ENCODE peak calls at places on chromosome X, in seven cellular contexts. One of them, this sample, is unnamed.

GRCh38 chrX:41779058-41779564 is 55.1 kb downstream of the GPR82 start:
- DNase-seq in aorta: no peak
- DNase-seq in caudate nucleus: no peak
- DNase-seq in spleen: no peak
- DNase-seq in pancreas: no peak
- DNase-seq in activated CD4-positive, alpha-beta T cell treated with anti-CD3 and anti-CD28 coated beads for 4 hours: no peak
- DNase-seq in kidney tubule cell: peak; percentile 79
- DNase-seq in this sample: peak; percentile 68

GRCh38 chrX:40008841-40009461 is 88.8 kb downstream of the BCOR start:
- DNase-seq in spleen: peak; percentile 84
- DNase-seq in pancreas: no peak
- DNase-seq in activated CD4-positive, alpha-beta T cell treated with anti-CD3 and anti-CD28 coated beads for 4 hours: peak; percentile 17
- DNase-seq in aorta: peak; percentile 77
- DNase-seq in kidney tubule cell: peak; percentile 18
- DNase-seq in caudate nucleus: no peak
- DNase-seq in this sample: no peak

GRCh38 chrX:153557618-153558017 is 40.2 kb downstream of the ATP2B3 start:
- DNase-seq in pancreas: no peak
- DNase-seq in kidney tubule cell: no peak
- DNase-seq in caudate nucleus: no peak
- DNase-seq in spleen: no peak
- DNase-seq in aorta: no peak
- DNase-seq in activated CD4-positive, alpha-beta T cell treated with anti-CD3 and anti-CD28 coated beads for 4 hours: no peak
- DNase-seq in this sample: no peak

GRCh38 chrX:11447418-11447817 is 154.2 kb downstream of the AMELX start:
- DNase-seq in pancreas: no peak
- DNase-seq in aorta: no peak
- DNase-seq in kidney tubule cell: no peak
- DNase-seq in spleen: no peak
- DNase-seq in caudate nucleus: no peak
- DNase-seq in activated CD4-positive, alpha-beta T cell treated with anti-CD3 and anti-CD28 coated beads for 4 hours: no peak
- DNase-seq in this sample: no peak

GRCh38 chrX:51931761-51932160 is 38.3 kb downstream of the MAGED1 start:
- DNase-seq in activated CD4-positive, alpha-beta T cell treated with anti-CD3 and anti-CD28 coated beads for 4 hours: no peak
- DNase-seq in kidney tubule cell: no peak
- DNase-seq in spleen: no peak
- DNase-seq in aorta: no peak
- DNase-seq in pancreas: no peak
- DNase-seq in caudate nucleus: no peak
- DNase-seq in this sample: no peak

GRCh38 chrX:43813898-43814297 is 68.4 kb downstream of the MAOB start:
- DNase-seq in pancreas: no peak
- DNase-seq in activated CD4-positive, alpha-beta T cell treated with anti-CD3 and anti-CD28 coated beads for 4 hours: no peak
- DNase-seq in aorta: no peak
- DNase-seq in spleen: no peak
- DNase-seq in caudate nucleus: no peak
- DNase-seq in kidney tubule cell: peak; percentile 22
- DNase-seq in this sample: no peak

GRCh38 chrX:130523460-130524394 is 121.9 kb downstream of the RBMX2 start:
- DNase-seq in aorta: peak; percentile 85
- DNase-seq in caudate nucleus: peak; percentile 34
- DNase-seq in kidney tubule cell: peak; percentile 5
- DNase-seq in activated CD4-positive, alpha-beta T cell treated with anti-CD3 and anti-CD28 coated beads for 4 hours: no peak
- DNase-seq in spleen: no peak
- DNase-seq in pancreas: no peak
- DNase-seq in this sample: no peak

GRCh38 chrX:71181558-71181909 is 36.9 kb downstream of the NLGN3 start:
- DNase-seq in pancreas: peak; percentile 33
- DNase-seq in kidney tubule cell: no peak
- DNase-seq in spleen: no peak
- DNase-seq in activated CD4-positive, alpha-beta T cell treated with anti-CD3 and anti-CD28 coated beads for 4 hours: peak; percentile 15
- DNase-seq in caudate nucleus: no peak
- DNase-seq in aorta: no peak
- DNase-seq in this sample: no peak

GRCh38 chrX:149540621-149541520 is at the start of gene EOLA1:
- DNase-seq in pancreas: peak; percentile 88
- DNase-seq in activated CD4-positive, alpha-beta T cell treated with anti-CD3 and anti-CD28 coated beads for 4 hours: peak; percentile 84
- DNase-seq in aorta: peak; percentile 91
- DNase-seq in spleen: peak; percentile 97
- DNase-seq in caudate nucleus: peak; percentile 66
- DNase-seq in kidney tubule cell: peak; percentile 97
- DNase-seq in this sample: peak; percentile 92

GRCh38 chrX:75522565-75523411 is at the start of gene ZDHHC15:
- DNase-seq in activated CD4-positive, alpha-beta T cell treated with anti-CD3 and anti-CD28 coated beads for 4 hours: peak; percentile 37
- DNase-seq in kidney tubule cell: peak; percentile 68
- DNase-seq in pancreas: peak; percentile 74
- DNase-seq in spleen: peak; percentile 86
- DNase-seq in aorta: peak; percentile 88
- DNase-seq in caudate nucleus: peak; percentile 20
- DNase-seq in this sample: no peak

GRCh38 chrX:129833153-129834004 is 10.3 kb downstream of the ZDHHC9 start:
- DNase-seq in spleen: no peak
- DNase-seq in activated CD4-positive, alpha-beta T cell treated with anti-CD3 and anti-CD28 coated beads for 4 hours: no peak
- DNase-seq in kidney tubule cell: peak; percentile 50
- DNase-seq in caudate nucleus: no peak
- DNase-seq in aorta: no peak
- DNase-seq in pancreas: no peak
- DNase-seq in this sample: no peak

GRCh38 chrX:8988456-8988855 is 45.5 kb downstream of the FAM9B start:
- DNase-seq in activated CD4-positive, alpha-beta T cell treated with anti-CD3 and anti-CD28 coated beads for 4 hours: peak; percentile 21
- DNase-seq in caudate nucleus: no peak
- DNase-seq in spleen: peak; percentile 60
- DNase-seq in aorta: peak; percentile 73
- DNase-seq in pancreas: no peak
- DNase-seq in kidney tubule cell: peak; percentile 9
- DNase-seq in this sample: peak; percentile 29

GRCh38 chrX:155997436-155997835 is at the start of gene IL9R:
- DNase-seq in kidney tubule cell: no peak
- DNase-seq in pancreas: no peak
- DNase-seq in caudate nucleus: no peak
- DNase-seq in aorta: no peak
- DNase-seq in spleen: no peak
- DNase-seq in activated CD4-positive, alpha-beta T cell treated with anti-CD3 and anti-CD28 coated beads for 4 hours: peak; percentile 24
- DNase-seq in this sample: no peak

GRCh38 chrX:119181491-119181890 is 53.9 kb upstream of the KIAA1210 start:
- DNase-seq in spleen: no peak
- DNase-seq in caudate nucleus: no peak
- DNase-seq in aorta: no peak
- DNase-seq in pancreas: no peak
- DNase-seq in activated CD4-positive, alpha-beta T cell treated with anti-CD3 and anti-CD28 coated beads for 4 hours: no peak
- DNase-seq in kidney tubule cell: peak; percentile 45
- DNase-seq in this sample: peak; percentile 9

GRCh38 chrX:14491689-14492088 is 37.6 kb upstream of the GLRA2 start:
- DNase-seq in pancreas: no peak
- DNase-seq in caudate nucleus: no peak
- DNase-seq in spleen: no peak
- DNase-seq in activated CD4-positive, alpha-beta T cell treated with anti-CD3 and anti-CD28 coated beads for 4 hours: no peak
- DNase-seq in aorta: no peak
- DNase-seq in kidney tubule cell: peak; percentile 38
- DNase-seq in this sample: peak; percentile 40

GRCh38 chrX:7147431-7147977 is at the start of gene STS:
- DNase-seq in spleen: peak; percentile 92
- DNase-seq in kidney tubule cell: peak; percentile 49
- DNase-seq in pancreas: peak; percentile 49
- DNase-seq in aorta: peak; percentile 86
- DNase-seq in caudate nucleus: peak; percentile 15
- DNase-seq in activated CD4-positive, alpha-beta T cell treated with anti-CD3 and anti-CD28 coated beads for 4 hours: peak; percentile 45
- DNase-seq in this sample: peak; percentile 27

GRCh38 chrX:154652311-154653047 is 900 bp downstream of the CTAG2 start:
- DNase-seq in caudate nucleus: no peak
- DNase-seq in pancreas: no peak
- DNase-seq in activated CD4-positive, alpha-beta T cell treated with anti-CD3 and anti-CD28 coated beads for 4 hours: no peak
- DNase-seq in aorta: no peak
- DNase-seq in spleen: peak; percentile 73
- DNase-seq in kidney tubule cell: no peak
- DNase-seq in this sample: no peak

GRCh38 chrX:38717871-38718270 is 83.4 kb upstream of the MID1IP1 start:
- DNase-seq in aorta: no peak
- DNase-seq in kidney tubule cell: peak; percentile 25
- DNase-seq in pancreas: no peak
- DNase-seq in activated CD4-positive, alpha-beta T cell treated with anti-CD3 and anti-CD28 coated beads for 4 hours: no peak
- DNase-seq in caudate nucleus: no peak
- DNase-seq in spleen: no peak
- DNase-seq in this sample: peak; percentile 4

GRCh38 chrX:154804957-154805695 is at the start of gene MPP1:
- DNase-seq in activated CD4-positive, alpha-beta T cell treated with anti-CD3 and anti-CD28 coated beads for 4 hours: peak; percentile 69
- DNase-seq in spleen: peak; percentile 93
- DNase-seq in pancreas: peak; percentile 82
- DNase-seq in caudate nucleus: peak; percentile 21
- DNase-seq in aorta: peak; percentile 89
- DNase-seq in kidney tubule cell: peak; percentile 75
- DNase-seq in this sample: peak; percentile 69

GRCh38 chrX:63526863-63527262 is 175.7 kb upstream of the SPIN4 start:
- DNase-seq in pancreas: no peak
- DNase-seq in kidney tubule cell: no peak
- DNase-seq in caudate nucleus: no peak
- DNase-seq in aorta: no peak
- DNase-seq in spleen: no peak
- DNase-seq in activated CD4-positive, alpha-beta T cell treated with anti-CD3 and anti-CD28 coated beads for 4 hours: no peak
- DNase-seq in this sample: no peak

GRCh38 chrX:44903842-44904530 is 31.0 kb downstream of the KDM6A start:
- DNase-seq in activated CD4-positive, alpha-beta T cell treated with anti-CD3 and anti-CD28 coated beads for 4 hours: no peak
- DNase-seq in caudate nucleus: no peak
- DNase-seq in pancreas: no peak
- DNase-seq in aorta: no peak
- DNase-seq in kidney tubule cell: no peak
- DNase-seq in spleen: no peak
- DNase-seq in this sample: no peak

GRCh38 chrX:49919617-49920016 is 2.8 kb upstream of the CLCN5 start:
- DNase-seq in pancreas: peak; percentile 39
- DNase-seq in aorta: no peak
- DNase-seq in kidney tubule cell: peak; percentile 14
- DNase-seq in caudate nucleus: peak; percentile 0
- DNase-seq in activated CD4-positive, alpha-beta T cell treated with anti-CD3 and anti-CD28 coated beads for 4 hours: peak; percentile 22
- DNase-seq in spleen: no peak
- DNase-seq in this sample: no peak

GRCh38 chrX:100316987-100317386 is 93.1 kb downstream of the PCDH19 start:
- DNase-seq in aorta: no peak
- DNase-seq in activated CD4-positive, alpha-beta T cell treated with anti-CD3 and anti-CD28 coated beads for 4 hours: no peak
- DNase-seq in caudate nucleus: no peak
- DNase-seq in kidney tubule cell: no peak
- DNase-seq in pancreas: no peak
- DNase-seq in spleen: no peak
- DNase-seq in this sample: peak; percentile 27

GRCh38 chrX:106898462-106898861 is 4.7 kb downstream of the RIPPLY1 start:
- DNase-seq in aorta: no peak
- DNase-seq in caudate nucleus: no peak
- DNase-seq in spleen: no peak
- DNase-seq in pancreas: no peak
- DNase-seq in kidney tubule cell: peak; percentile 77
- DNase-seq in activated CD4-positive, alpha-beta T cell treated with anti-CD3 and anti-CD28 coated beads for 4 hours: peak; percentile 14
- DNase-seq in this sample: peak; percentile 47

GRCh38 chrX:150219374-150220185 is 143.5 kb upstream of the MAMLD1 start:
- DNase-seq in caudate nucleus: no peak
- DNase-seq in activated CD4-positive, alpha-beta T cell treated with anti-CD3 and anti-CD28 coated beads for 4 hours: no peak
- DNase-seq in aorta: no peak
- DNase-seq in pancreas: no peak
- DNase-seq in kidney tubule cell: peak; percentile 96
- DNase-seq in spleen: peak; percentile 56
- DNase-seq in this sample: peak; percentile 52

GRCh38 chrX:17597836-17598434 is 139.4 kb upstream of the SCML1 start:
- DNase-seq in pancreas: peak; percentile 77
- DNase-seq in activated CD4-positive, alpha-beta T cell treated with anti-CD3 and anti-CD28 coated beads for 4 hours: no peak
- DNase-seq in spleen: no peak
- DNase-seq in kidney tubule cell: peak; percentile 43
- DNase-seq in aorta: peak; percentile 91
- DNase-seq in caudate nucleus: no peak
- DNase-seq in this sample: no peak

GRCh38 chrX:40153335-40154221 is 55.8 kb upstream of the BCOR start:
- DNase-seq in caudate nucleus: no peak
- DNase-seq in kidney tubule cell: peak; percentile 55
- DNase-seq in pancreas: peak; percentile 58
- DNase-seq in activated CD4-positive, alpha-beta T cell treated with anti-CD3 and anti-CD28 coated beads for 4 hours: peak; percentile 62
- DNase-seq in spleen: peak; percentile 88
- DNase-seq in aorta: peak; percentile 82
- DNase-seq in this sample: no peak

GRCh38 chrX:47697171-47697570 is 38.2 kb upstream of the UXT start:
- DNase-seq in activated CD4-positive, alpha-beta T cell treated with anti-CD3 and anti-CD28 coated beads for 4 hours: no peak
- DNase-seq in aorta: no peak
- DNase-seq in spleen: no peak
- DNase-seq in kidney tubule cell: no peak
- DNase-seq in caudate nucleus: no peak
- DNase-seq in pancreas: no peak
- DNase-seq in this sample: peak; percentile 24

GRCh38 chrX:47216393-47216925 is 2.0 kb upstream of the CDK16 start:
- DNase-seq in aorta: peak; percentile 25
- DNase-seq in pancreas: no peak
- DNase-seq in activated CD4-positive, alpha-beta T cell treated with anti-CD3 and anti-CD28 coated beads for 4 hours: no peak
- DNase-seq in kidney tubule cell: no peak
- DNase-seq in caudate nucleus: no peak
- DNase-seq in spleen: peak; percentile 77
- DNase-seq in this sample: no peak

GRCh38 chrX:69995400-69996101 is 54.2 kb downstream of the AWAT2 start:
- DNase-seq in caudate nucleus: no peak
- DNase-seq in spleen: no peak
- DNase-seq in kidney tubule cell: peak; percentile 8
- DNase-seq in pancreas: no peak
- DNase-seq in activated CD4-positive, alpha-beta T cell treated with anti-CD3 and anti-CD28 coated beads for 4 hours: no peak
- DNase-seq in aorta: no peak
- DNase-seq in this sample: no peak

GRCh38 chrX:30680618-30681017 is 27.4 kb downstream of the GK start:
- DNase-seq in activated CD4-positive, alpha-beta T cell treated with anti-CD3 and anti-CD28 coated beads for 4 hours: no peak
- DNase-seq in kidney tubule cell: no peak
- DNase-seq in spleen: no peak
- DNase-seq in aorta: no peak
- DNase-seq in caudate nucleus: no peak
- DNase-seq in pancreas: no peak
- DNase-seq in this sample: no peak

GRCh38 chrX:136199365-136199764 is 51.8 kb downstream of the MAP7D3 start:
- DNase-seq in pancreas: no peak
- DNase-seq in aorta: no peak
- DNase-seq in spleen: no peak
- DNase-seq in caudate nucleus: no peak
- DNase-seq in activated CD4-positive, alpha-beta T cell treated with anti-CD3 and anti-CD28 coated beads for 4 hours: no peak
- DNase-seq in kidney tubule cell: no peak
- DNase-seq in this sample: peak; percentile 24

GRCh38 chrX:41457618-41458192 is 10.6 kb downstream of the NYX start:
- DNase-seq in activated CD4-positive, alpha-beta T cell treated with anti-CD3 and anti-CD28 coated beads for 4 hours: no peak
- DNase-seq in aorta: no peak
- DNase-seq in spleen: no peak
- DNase-seq in caudate nucleus: no peak
- DNase-seq in pancreas: no peak
- DNase-seq in kidney tubule cell: no peak
- DNase-seq in this sample: no peak

GRCh38 chrX:1165535-1166196 is 46.8 kb downstream of the CRLF2 start:
- DNase-seq in aorta: no peak
- DNase-seq in caudate nucleus: no peak
- DNase-seq in activated CD4-positive, alpha-beta T cell treated with anti-CD3 and anti-CD28 coated beads for 4 hours: no peak
- DNase-seq in kidney tubule cell: no peak
- DNase-seq in spleen: peak; percentile 61
- DNase-seq in pancreas: no peak
- DNase-seq in this sample: peak; percentile 45

GRCh38 chrX:119376312-119376711 is 22.8 kb upstream of the SLC25A43 start:
- DNase-seq in aorta: no peak
- DNase-seq in kidney tubule cell: no peak
- DNase-seq in activated CD4-positive, alpha-beta T cell treated with anti-CD3 and anti-CD28 coated beads for 4 hours: no peak
- DNase-seq in spleen: no peak
- DNase-seq in pancreas: no peak
- DNase-seq in caudate nucleus: no peak
- DNase-seq in this sample: no peak

GRCh38 chrX:16474511-16474910 is 175.4 kb upstream of the S100G start:
- DNase-seq in aorta: no peak
- DNase-seq in kidney tubule cell: no peak
- DNase-seq in spleen: no peak
- DNase-seq in caudate nucleus: no peak
- DNase-seq in activated CD4-positive, alpha-beta T cell treated with anti-CD3 and anti-CD28 coated beads for 4 hours: no peak
- DNase-seq in pancreas: no peak
- DNase-seq in this sample: no peak